ENCODE peak calls at places on chromosomes 2 and 18, in ten cellular contexts. N, X, T, M, S, U, G, J, F and B are unnamed samples.

GRCh38 chr2:224968051-224968450 is 74.2 kb downstream of the DOCK10 start:
- DNase-seq in U (no peak), M (no peak), F (no peak), N (no peak), X (no peak), G (no peak), S (no peak), J (no peak), T (no peak), B (no peak)

GRCh38 chr2:204545861-204546773 is 842 bp downstream of the PARD3B start:
- DNase-seq in U (no peak), X (no peak), T (peak), N (peak), M (no peak), J (no peak), S (peak), F (no peak), G (no peak), B (no peak)

GRCh38 chr18:60692277-60692676 is 319.7 kb upstream of the MC4R start:
- DNase-seq in U (no peak), G (no peak), T (no peak), X (no peak), N (peak), F (no peak), M (no peak), J (no peak), S (no peak), B (no peak)

GRCh38 chr18:1253825-1254224 is 349.2 kb downstream of the ADCYAP1 start:
- DNase-seq in N (no peak), U (no peak), T (no peak), G (no peak), M (no peak), S (no peak), J (no peak), X (no peak), F (no peak), B (no peak)

GRCh38 chr2:233365861-233366520 is 11.7 kb downstream of the DGKD start:
- DNase-seq in M (no peak), X (no peak), U (no peak), F (no peak), S (no peak), N (no peak), J (no peak), G (peak), T (no peak), B (no peak)

GRCh38 chr2:152396763-152397162 is 61.8 kb downstream of the FMNL2 start:
- DNase-seq in M (no peak), N (no peak), T (no peak), X (no peak), J (no peak), G (no peak), U (no peak), F (no peak), S (no peak), B (no peak)

GRCh38 chr18:55868909-55869308 is 280.9 kb upstream of the TCF4 start:
- DNase-seq in U (no peak), M (no peak), J (no peak), X (no peak), S (no peak), G (no peak), N (no peak), T (no peak), F (no peak), B (no peak)

GRCh38 chr2:222904557-222905258 is 43.9 kb downstream of the ACSL3 start:
- DNase-seq in N (no peak), X (no peak), F (no peak), G (no peak), M (no peak), T (no peak), S (no peak), J (no peak), U (no peak), B (peak)

GRCh38 chr2:223076573-223076972 is 24.6 kb downstream of the KCNE4 start:
- DNase-seq in M (no peak), T (no peak), U (no peak), F (no peak), J (no peak), S (no peak), N (no peak), X (no peak), G (no peak), B (no peak)

GRCh38 chr2:158781562-158781961 is 13.6 kb upstream of the DAPL1 start:
- DNase-seq in M (no peak), U (no peak), S (no peak), T (no peak), G (no peak), X (no peak), N (peak), F (no peak), J (no peak), B (peak)

GRCh38 chr2:191318037-191318728 is 73.0 kb downstream of the MYO1B start:
- DNase-seq in S (no peak), N (peak), U (no peak), G (no peak), M (no peak), T (no peak), F (no peak), J (no peak), X (no peak), B (no peak)

GRCh38 chr2:191321861-191322662 is 76.9 kb downstream of the MYO1B start:
- DNase-seq in X (no peak), N (peak), J (no peak), S (peak), U (no peak), F (no peak), T (no peak), G (no peak), M (no peak), B (no peak)

GRCh38 chr2:191318729-191319078 is 73.5 kb downstream of the MYO1B start:
- DNase-seq in F (no peak), G (no peak), J (no peak), N (peak), M (peak), S (peak), X (no peak), U (no peak), T (no peak), B (peak)

GRCh38 chr2:191320881-191321280 is 75.7 kb downstream of the MYO1B start:
- DNase-seq in N (no peak), G (no peak), M (no peak), U (no peak), X (no peak), S (no peak), T (no peak), J (no peak), F (no peak), B (no peak)

GRCh38 chr2:191319181-191319580 is 74.0 kb downstream of the MYO1B start:
- DNase-seq in J (no peak), G (no peak), U (no peak), T (no peak), F (no peak), X (no peak), N (no peak), M (no peak), S (no peak), B (no peak)
- H3K27ac ChIP-seq in J (no peak), G (no peak), U (no peak), T (no peak), F (peak), X (no peak), N (no peak), M (peak), S (no peak), B (no peak)

GRCh38 chr2:97931851-97932211 is 63.9 kb downstream of the TMEM131 start:
- DNase-seq in U (no peak), F (no peak), S (no peak), J (no peak), X (no peak), M (no peak), N (peak), G (no peak), T (no peak), B (no peak)

GRCh38 chr2:97932975-97933662 is 62.6 kb downstream of the TMEM131 start:
- DNase-seq in N (no peak), U (no peak), S (no peak), F (no peak), X (no peak), G (no peak), J (no peak), M (no peak), T (no peak), B (no peak)

GRCh38 chr2:97936199-97936598 is 59.5 kb downstream of the TMEM131 start:
- DNase-seq in S (peak), G (no peak), T (no peak), F (no peak), J (no peak), N (peak), X (no peak), M (no peak), U (peak), B (no peak)

GRCh38 chr2:97931118-97931850 is 64.5 kb downstream of the TMEM131 start:
- DNase-seq in G (no peak), U (no peak), S (no peak), N (no peak), J (no peak), M (no peak), T (no peak), X (no peak), F (no peak), B (no peak)

GRCh38 chr2:97935719-97936161 is 60.0 kb downstream of the TMEM131 start:
- DNase-seq in G (no peak), U (no peak), X (no peak), T (no peak), J (no peak), S (no peak), N (peak), F (no peak), M (no peak), B (peak)
- H3K27ac ChIP-seq in G (no peak), U (peak), X (no peak), T (no peak), J (no peak), S (no peak), N (peak), F (no peak), M (no peak), B (peak)

GRCh38 chr2:160376576-160376975 is 117.0 kb downstream of the RBMS1 start:
- DNase-seq in U (no peak), S (no peak), J (no peak), T (no peak), M (no peak), X (no peak), G (no peak), N (peak), F (no peak), B (no peak)
- H3K27ac ChIP-seq in U (peak), S (no peak), J (no peak), T (peak), M (peak), X (no peak), G (no peak), N (no peak), F (peak), B (no peak)

GRCh38 chr2:196334710-196335109 is 163.3 kb upstream of the STK17B start:
- DNase-seq in T (no peak), J (no peak), M (no peak), U (no peak), X (no peak), S (no peak), F (no peak), G (no peak), N (no peak), B (peak)

GRCh38 chr2:196336715-196337617 is 165.6 kb upstream of the STK17B start:
- DNase-seq in X (no peak), F (no peak), J (peak), T (no peak), U (no peak), G (no peak), M (peak), N (peak), S (no peak), B (peak)

GRCh38 chr2:196337618-196337953 is 166.2 kb upstream of the STK17B start:
- DNase-seq in T (no peak), F (no peak), N (peak), G (no peak), J (no peak), S (no peak), X (no peak), M (no peak), U (no peak), B (no peak)

GRCh38 chr2:196335238-196335637 is 163.9 kb upstream of the STK17B start:
- DNase-seq in X (no peak), M (peak), T (no peak), J (no peak), G (no peak), F (no peak), U (no peak), S (peak), N (peak), B (peak)

GRCh38 chr2:196336206-196336605 is 164.8 kb upstream of the STK17B start:
- DNase-seq in X (no peak), G (no peak), S (no peak), N (peak), F (no peak), U (no peak), M (no peak), J (no peak), T (no peak), B (no peak)
- H3K27ac ChIP-seq in X (no peak), G (no peak), S (no peak), N (no peak), F (no peak), U (no peak), M (peak), J (no peak), T (no peak), B (no peak)

GRCh38 chr2:97720746-97721145 is 7.4 kb downstream of the ZAP70 start:
- DNase-seq in U (no peak), S (no peak), F (no peak), N (no peak), J (no peak), G (no peak), M (no peak), T (no peak), X (no peak), B (no peak)
- H3K27ac ChIP-seq in U (no peak), S (no peak), F (no peak), N (no peak), J (peak), G (no peak), M (no peak), T (no peak), X (no peak), B (no peak)

DNA sequence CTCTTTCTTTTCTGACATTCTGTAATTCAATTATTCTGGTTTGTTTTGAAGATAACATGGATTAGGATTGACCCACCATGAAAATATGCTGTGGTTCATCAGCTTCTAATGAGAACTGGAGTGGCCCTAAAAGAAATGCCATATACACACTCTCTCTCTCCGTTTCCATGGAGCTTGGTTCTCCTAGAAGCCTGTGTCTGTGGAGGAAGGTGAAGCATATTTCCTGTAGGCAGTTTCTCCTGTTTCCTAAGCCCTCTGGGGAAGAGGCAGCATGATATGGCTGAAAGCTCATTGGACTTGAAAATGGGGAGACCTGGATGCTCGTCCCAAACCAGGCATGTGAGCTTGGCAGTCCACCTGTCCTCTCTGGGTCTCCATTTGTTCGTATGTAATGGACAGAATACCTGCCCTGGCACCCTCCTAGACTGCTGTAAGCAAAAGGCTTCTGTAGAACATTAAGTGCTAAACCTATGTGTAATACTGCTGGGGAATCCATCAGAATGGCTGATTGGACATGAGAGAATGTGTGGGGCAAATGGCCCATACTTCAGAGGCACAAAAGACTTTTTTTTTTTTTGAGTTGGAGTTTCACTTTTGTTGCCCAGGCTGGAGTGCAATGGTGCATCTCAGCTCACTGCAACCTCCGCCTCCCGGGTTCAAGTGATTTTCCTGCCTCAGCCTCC is 75.3 kb upstream of the PPP1CB start:
- DNase-seq in U (no peak), X (no peak), N (no peak), J (no peak), T (no peak), F (no peak), G (no peak), S (no peak), M (no peak), B (no peak)
- H3K27ac ChIP-seq in U (no peak), X (no peak), N (no peak), J (no peak), T (no peak), F (no peak), G (no peak), S (no peak), M (no peak), B (no peak)

GRCh38 chr18:58608216-58608615 is 20.7 kb downstream of the ALPK2 start:
- DNase-seq in G (no peak), T (no peak), J (no peak), F (no peak), S (no peak), M (no peak), N (no peak), U (no peak), X (no peak), B (no peak)

GRCh38 chr18:58612239-58613055 is 16.4 kb downstream of the ALPK2 start:
- DNase-seq in G (no peak), M (no peak), J (no peak), T (no peak), S (no peak), X (no peak), U (no peak), N (no peak), F (no peak), B (no peak)

GRCh38 chr18:58609536-58609993 is 19.3 kb downstream of the ALPK2 start:
- DNase-seq in F (no peak), G (no peak), X (no peak), J (no peak), T (no peak), M (no peak), U (no peak), S (no peak), N (no peak), B (no peak)

GRCh38 chr18:58615150-58616132 is 13.4 kb downstream of the ALPK2 start:
- DNase-seq in N (no peak), U (no peak), G (no peak), T (no peak), S (no peak), F (no peak), M (no peak), X (peak), J (peak), B (no peak)

DNA sequence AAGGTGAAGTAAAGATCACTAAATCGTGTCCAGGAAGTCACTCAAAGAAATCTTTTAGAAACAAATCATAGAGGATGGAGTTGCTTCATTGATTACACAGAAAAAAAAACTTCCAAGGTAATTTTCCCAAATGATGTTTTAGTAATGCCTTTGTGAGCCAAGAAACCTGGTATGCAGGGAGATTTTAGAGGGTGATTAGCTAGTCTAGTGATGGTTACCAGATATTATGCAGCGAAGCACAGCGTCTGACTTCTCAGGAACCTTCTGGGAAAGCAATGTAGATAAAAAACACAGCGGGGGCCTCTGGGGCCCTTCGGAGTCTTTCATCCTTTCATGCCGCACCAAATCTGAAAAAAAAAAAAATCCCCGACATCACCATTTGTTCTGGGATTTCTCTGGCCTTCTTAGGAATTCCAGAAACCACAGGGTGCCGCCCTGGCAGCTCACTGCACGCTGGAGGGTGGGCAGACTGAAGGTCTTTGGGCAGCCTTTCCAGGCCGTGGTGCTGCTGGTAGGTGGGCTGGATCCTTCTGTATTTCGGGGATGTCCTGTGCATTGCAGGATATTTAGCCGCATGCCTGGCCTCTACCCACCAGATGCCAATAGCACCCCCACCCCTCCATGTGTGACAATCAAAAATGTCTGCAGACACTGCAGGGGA is 17.3 kb downstream of the ALPK2 start:
- DNase-seq in F (no peak), T (no peak), U (no peak), X (no peak), G (no peak), S (peak), J (no peak), M (no peak), N (peak), B (no peak)
- H3K27ac ChIP-seq in F (no peak), T (no peak), U (peak), X (no peak), G (no peak), S (no peak), J (no peak), M (peak), N (peak), B (peak)

DNA sequence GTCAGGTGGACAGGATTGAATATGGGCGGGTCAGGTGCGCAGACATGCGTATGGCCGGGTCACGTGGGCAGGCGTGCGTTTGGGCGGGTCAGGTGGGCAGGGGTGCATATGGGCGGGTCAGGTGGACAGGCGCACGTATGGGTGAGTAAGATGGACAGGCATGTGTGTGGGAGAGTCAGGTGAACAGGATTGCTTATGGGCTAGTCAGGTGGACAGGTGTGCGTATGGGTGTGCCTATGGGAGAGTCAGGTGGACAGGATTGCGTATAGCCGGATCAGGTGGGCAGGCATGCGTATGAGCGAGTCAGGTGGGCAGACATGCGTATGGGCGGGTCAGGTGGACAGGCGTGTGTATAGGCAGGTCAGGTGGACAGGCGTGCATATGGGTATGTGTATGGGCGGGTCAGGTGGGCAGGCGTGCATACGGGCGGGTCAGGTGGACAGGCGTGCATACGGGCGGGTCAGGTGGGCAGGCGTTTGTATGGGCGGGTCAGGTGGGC is 30.3 kb upstream of the KLF11 start:
- DNase-seq in N (no peak), M (no peak), X (no peak), U (no peak), G (no peak), T (peak), J (no peak), F (no peak), S (no peak), B (no peak)
- H3K27ac ChIP-seq in N (no peak), M (no peak), X (no peak), U (no peak), G (no peak), T (no peak), J (no peak), F (no peak), S (no peak), B (no peak)

GRCh38 chr2:41283079-41283765 is 764.6 kb upstream of the PKDCC start:
- DNase-seq in N (peak), G (no peak), U (no peak), T (no peak), J (no peak), M (no peak), F (no peak), X (no peak), S (no peak), B (no peak)
- H3K27ac ChIP-seq in N (no peak), G (no peak), U (no peak), T (no peak), J (no peak), M (no peak), F (no peak), X (no peak), S (no peak), B (no peak)